ENCODE peak calls at places on chromosomes 5 and 9, in four cellular contexts. I is endothelial cell of umbilical vein, V is A549, J is GM12878. H is an unnamed sample.

GRCh38 chr5:59065551-59065950 is 482.7 kb downstream of the RAB3C start:
- DNase-seq in I (no peak), V (no peak), J (no peak), H (no peak)

GRCh38 chr5:123813937-123814624 is 302.1 kb downstream of the CSNK1G3 start:
- DNase-seq in I (peak), J (peak), V (no peak), H (peak)

GRCh38 chr5:107446972-107447371 is 223.8 kb downstream of the EFNA5 start:
- DNase-seq in J (no peak), I (no peak), V (no peak), H (no peak)

GRCh38 chr9:74006935-74007334 is 490.2 kb upstream of the RORB start:
- DNase-seq in V (no peak), I (no peak), J (no peak), H (no peak)

GRCh38 chr9:36659500-36659899 is 86.8 kb downstream of the MELK start:
- DNase-seq in V (no peak), I (no peak), J (no peak), H (no peak)

GRCh38 chr5:112525217-112525616 is 106.1 kb upstream of the EPB41L4A start:
- DNase-seq in V (no peak), I (no peak), J (no peak), H (no peak)

GRCh38 chr5:151470440-151470839 is 23.0 kb downstream of the SLC36A1 start:
- DNase-seq in V (no peak), I (no peak), J (no peak), H (no peak)

GRCh38 chr9:109317311-109317978 is 3.4 kb downstream of the EPB41L4B start:
- DNase-seq in V (no peak), I (no peak), J (no peak), H (no peak)

GRCh38 chr5:176719113-176719814 is 72.0 kb downstream of the TSPAN17 start:
- DNase-seq in I (no peak), J (no peak), V (no peak), H (peak)

GRCh38 chr9:6827370-6827949 is 69.7 kb downstream of the KDM4C start:
- DNase-seq in J (peak), I (peak), V (peak), H (peak)

GRCh38 chr5:38207343-38207742 is 51.0 kb upstream of the EGFLAM start:
- DNase-seq in I (no peak), V (no peak), J (no peak), H (no peak)

GRCh38 chr9:129151469-129151868 is 26.6 kb downstream of the IER5L start:
- DNase-seq in J (no peak), V (no peak), I (no peak), H (no peak)

GRCh38 chr5:132389051-132389331 is 19.5 kb downstream of the SLC22A5 start:
- DNase-seq in I (no peak), J (no peak), V (no peak), H (no peak)

GRCh38 chr9:125486576-125486975 is 220.4 kb downstream of the MAPKAP1 start:
- DNase-seq in J (no peak), V (no peak), I (no peak), H (no peak)

GRCh38 chr9:125483697-125484096 is 222.1 kb downstream of the GAPVD1 start:
- DNase-seq in V (no peak), J (no peak), I (no peak), H (no peak)

GRCh38 chr9:125485471-125485870 is 221.5 kb downstream of the MAPKAP1 start:
- DNase-seq in V (no peak), J (no peak), I (no peak), H (no peak)

GRCh38 chr9:125486109-125486508 is 220.9 kb downstream of the MAPKAP1 start:
- DNase-seq in J (no peak), V (no peak), I (no peak), H (no peak)

GRCh38 chr9:125484632-125485282 is 222.3 kb downstream of the MAPKAP1 start:
- DNase-seq in V (no peak), I (peak), J (no peak), H (no peak)
- TF ChIP-seq MYC in V (no peak), I (no peak), J (no peak), H (no peak)

DNA sequence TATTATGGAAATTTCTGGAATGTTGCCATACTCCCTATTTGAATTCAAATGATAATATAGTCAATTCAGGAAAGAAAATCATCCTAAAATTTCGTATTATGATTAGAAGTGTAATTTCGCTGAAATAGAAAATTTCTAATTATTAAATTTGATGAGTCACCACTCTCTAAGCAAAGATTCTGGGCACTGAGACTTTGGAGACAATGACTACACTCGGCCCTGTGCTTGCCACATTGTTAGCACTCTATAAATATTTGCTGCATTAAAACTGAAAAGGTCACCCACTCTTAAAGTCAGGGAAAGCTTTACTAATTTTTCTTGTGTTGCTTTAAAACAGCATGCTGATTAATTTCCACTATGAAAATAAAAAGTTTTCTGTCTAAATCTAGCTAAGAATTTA is 240.3 kb downstream of the TLE4 start:
- DNase-seq in V (no peak), I (no peak), J (no peak), H (no peak)
- TF ChIP-seq MAX in V (no peak), I (no peak), J (no peak), H (no peak)

GRCh38 chr5:141779642-141780041 is 97.6 kb upstream of the ARAP3 start:
- DNase-seq in J (no peak), I (no peak), V (no peak), H (peak)

GRCh38 chr5:141778683-141779082 is 96.7 kb upstream of the ARAP3 start:
- DNase-seq in J (no peak), I (no peak), V (no peak), H (no peak)

GRCh38 chr5:141777130-141777529 is 95.1 kb upstream of the ARAP3 start:
- DNase-seq in I (no peak), V (no peak), J (no peak), H (no peak)

GRCh38 chr5:141777711-141778110 is 95.7 kb upstream of the ARAP3 start:
- DNase-seq in J (no peak), I (no peak), V (no peak), H (no peak)

DNA sequence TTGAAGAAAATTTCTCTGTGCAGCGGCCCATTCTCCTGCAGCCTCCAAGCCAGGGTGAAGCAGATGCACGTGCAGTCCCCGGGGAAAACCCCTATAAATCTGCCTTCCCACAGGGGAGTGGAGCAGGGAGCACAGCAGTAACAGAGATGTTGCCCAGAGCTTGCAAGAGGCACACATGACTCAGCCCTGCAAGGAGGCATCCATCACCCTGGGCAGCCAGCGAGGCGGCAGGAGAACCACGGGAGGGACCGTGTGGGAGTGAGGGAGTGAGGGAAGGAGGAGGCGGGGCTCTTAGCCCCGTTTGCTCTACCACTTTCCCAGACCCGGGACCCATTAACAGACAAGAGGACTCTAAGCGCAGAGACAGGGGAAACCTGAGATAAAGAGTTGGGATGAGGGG is 96.2 kb upstream of the ARAP3 start:
- DNase-seq in I (no peak), J (no peak), V (no peak), H (peak)
- TF ChIP-seq MYC in I (no peak), J (no peak), V (no peak), H (no peak)

GRCh38 chr5:173140769-173141168 is 3.6 kb upstream of the BNIP1 start:
- DNase-seq in J (no peak), I (no peak), V (no peak), H (no peak)
- TF ChIP-seq MAX in J (no peak), I (no peak), V (no peak), H (no peak)

GRCh38 chr9:130348341-130348740 is 82.8 kb downstream of the HMCN2 start:
- DNase-seq in J (no peak), V (no peak), I (no peak), H (no peak)
- TF ChIP-seq MYC in J (no peak), V (no peak), I (no peak), H (no peak)

GRCh38 chr5:122581629-122582028 is 193.3 kb upstream of the SNX2 start:
- DNase-seq in J (no peak), I (no peak), V (no peak), H (no peak)

GRCh38 chr5:122585111-122585415 is 189.8 kb upstream of the SNX2 start:
- DNase-seq in J (no peak), V (no peak), I (no peak), H (no peak)

GRCh38 chr5:122584411-122585110 is 190.3 kb upstream of the SNX2 start:
- DNase-seq in J (no peak), I (no peak), V (no peak), H (no peak)

GRCh38 chr5:122591828-122592227 is 183.1 kb upstream of the SNX2 start:
- DNase-seq in V (no peak), I (no peak), J (no peak), H (no peak)

GRCh38 chr5:122586351-122586750 is 188.5 kb upstream of the SNX2 start:
- DNase-seq in V (no peak), J (no peak), I (no peak), H (no peak)
- TF ChIP-seq MAX in V (no peak), J (no peak), I (no peak), H (no peak)

GRCh38 chr9:4497395-4497794 is 7.1 kb downstream of the SLC1A1 start:
- DNase-seq in I (no peak), J (no peak), V (no peak), H (no peak)
- TF ChIP-seq MYC in I (no peak), J (no peak), V (no peak), H (no peak)

DNA sequence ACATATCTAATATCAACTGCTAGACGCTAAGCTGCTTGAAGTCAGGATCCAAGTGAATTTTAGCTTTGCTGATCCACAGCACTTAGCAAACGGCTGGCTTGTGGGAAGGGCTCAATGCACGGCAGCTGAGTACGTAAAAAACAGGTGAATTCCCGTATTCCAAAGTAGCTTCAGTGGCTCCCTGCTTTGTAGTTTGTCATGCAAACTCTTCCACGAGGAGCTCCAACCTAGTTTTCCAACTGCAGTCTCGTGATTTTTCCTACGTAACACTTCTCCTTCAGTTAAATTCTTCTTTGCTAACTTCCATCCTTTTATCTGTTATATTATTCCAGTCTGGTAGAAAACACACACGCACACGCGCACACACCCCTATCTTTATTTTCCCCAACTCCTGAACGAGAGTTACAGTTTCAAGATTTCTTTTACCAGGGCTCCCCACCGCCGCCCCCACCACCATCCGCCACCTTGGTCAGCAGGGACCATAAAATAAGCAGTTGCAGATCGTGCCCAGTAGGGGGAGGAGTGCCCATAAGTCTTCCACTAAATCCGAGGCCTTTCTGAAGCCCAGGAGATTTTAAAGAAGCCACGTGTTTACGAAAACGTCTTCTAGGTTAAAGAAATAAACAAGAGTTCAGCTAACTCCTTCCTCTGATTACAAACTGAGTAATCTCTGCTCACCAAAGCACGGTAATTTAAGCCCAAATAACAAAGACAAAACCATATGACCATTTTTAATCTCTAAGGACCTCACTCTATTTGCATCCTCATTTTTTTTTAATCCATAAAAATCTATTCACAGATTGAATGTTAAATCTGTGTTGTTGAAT is 34.8 kb upstream of the TRIO start:
- DNase-seq in V (peak), J (peak), I (peak), H (peak)
- TF ChIP-seq MAX in V (peak), J (peak), I (peak), H (peak)

H was measured in NB4.